ENCODE peak calls at places on chromosomes 13 and 19, in six cellular contexts. One of them, this sample, is unnamed.

GRCh38 chr19:43957891-43958290 is 6.9 kb downstream of the ZNF221 start:
- DNase-seq in mesenchymal stem cell: peak; percentile 56
- DNase-seq in H1: no peak
- DNase-seq in mesendoderm: no peak
- DNase-seq in IMR-90: peak; percentile 89
- DNase-seq in H9: no peak
- DNase-seq in this sample: no peak

GRCh38 chr13:113545931-113546516 is 38.5 kb upstream of the TFDP1 start:
- DNase-seq in H1: peak; percentile 45
- DNase-seq in mesenchymal stem cell: no peak
- DNase-seq in IMR-90: no peak
- DNase-seq in mesendoderm: no peak
- DNase-seq in H9: peak; percentile 19
- DNase-seq in this sample: no peak

GRCh38 chr19:35505956-35506355 is 7.5 kb downstream of the DMKN start:
- DNase-seq in mesendoderm: no peak
- DNase-seq in IMR-90: no peak
- DNase-seq in mesenchymal stem cell: no peak
- DNase-seq in H1: no peak
- DNase-seq in H9: no peak
- DNase-seq in this sample: no peak

GRCh38 chr19:38741670-38742069 is 2.6 kb downstream of the CAPN12 start:
- DNase-seq in H9: no peak
- DNase-seq in mesendoderm: no peak
- DNase-seq in H1: no peak
- DNase-seq in IMR-90: no peak
- DNase-seq in mesenchymal stem cell: no peak
- DNase-seq in this sample: no peak

GRCh38 chr13:105759467-105759866 is 776.0 kb downstream of the EFNB2 start:
- DNase-seq in mesendoderm: no peak
- DNase-seq in H1: no peak
- DNase-seq in IMR-90: no peak
- DNase-seq in H9: no peak
- DNase-seq in mesenchymal stem cell: no peak
- DNase-seq in this sample: no peak

GRCh38 chr19:43784251-43784980 is 3.6 kb upstream of the KCNN4 start:
- DNase-seq in H1: no peak
- DNase-seq in mesendoderm: peak; percentile 83
- DNase-seq in IMR-90: peak; percentile 85
- DNase-seq in H9: peak; percentile 50
- DNase-seq in mesenchymal stem cell: peak; percentile 88
- DNase-seq in this sample: no peak

GRCh38 chr13:79915386-79915785 is 425.5 kb downstream of the SPRY2 start:
- DNase-seq in H1: no peak
- DNase-seq in IMR-90: no peak
- DNase-seq in mesenchymal stem cell: no peak
- DNase-seq in mesendoderm: no peak
- DNase-seq in H9: no peak
- DNase-seq in this sample: no peak

GRCh38 chr19:1567848-1568227 is 287 bp downstream of the MEX3D start:
- DNase-seq in mesendoderm: no peak
- DNase-seq in mesenchymal stem cell: no peak
- DNase-seq in H1: no peak
- DNase-seq in H9: no peak
- DNase-seq in IMR-90: no peak
- DNase-seq in this sample: no peak

GRCh38 chr19:53123400-53123799 is 9.3 kb downstream of the ZNF415 start:
- DNase-seq in mesendoderm: no peak
- DNase-seq in H1: no peak
- DNase-seq in IMR-90: no peak
- DNase-seq in mesenchymal stem cell: no peak
- DNase-seq in H9: no peak
- DNase-seq in this sample: no peak

GRCh38 chr13:27005556-27005955 is 166.1 kb downstream of the USP12 start:
- DNase-seq in mesendoderm: no peak
- DNase-seq in H9: no peak
- DNase-seq in mesenchymal stem cell: no peak
- DNase-seq in IMR-90: no peak
- DNase-seq in H1: no peak
- DNase-seq in this sample: no peak

GRCh38 chr19:4057913-4058695 is 8.6 kb downstream of the ZBTB7A start:
- DNase-seq in mesenchymal stem cell: peak; percentile 93
- DNase-seq in IMR-90: peak; percentile 85
- DNase-seq in H9: peak; percentile 38
- DNase-seq in mesendoderm: peak; percentile 74
- DNase-seq in H1: no peak
- DNase-seq in this sample: no peak

GRCh38 chr19:4059931-4060620 is 6.6 kb downstream of the ZBTB7A start:
- DNase-seq in IMR-90: no peak
- DNase-seq in mesendoderm: no peak
- DNase-seq in H1: no peak
- DNase-seq in mesenchymal stem cell: no peak
- DNase-seq in H9: peak; percentile 32
- DNase-seq in this sample: no peak

GRCh38 chr19:4059493-4059880 is 7.2 kb downstream of the ZBTB7A start:
- DNase-seq in mesendoderm: no peak
- DNase-seq in IMR-90: no peak
- DNase-seq in H1: no peak
- DNase-seq in H9: no peak
- DNase-seq in mesenchymal stem cell: no peak
- DNase-seq in this sample: no peak

GRCh38 chr19:4060621-4061177 is 6.0 kb downstream of the ZBTB7A start:
- DNase-seq in mesenchymal stem cell: no peak
- DNase-seq in IMR-90: no peak
- DNase-seq in H1: no peak
- DNase-seq in mesendoderm: no peak
- DNase-seq in H9: no peak
- DNase-seq in this sample: no peak

GRCh38 chr19:4058696-4059492 is 7.8 kb downstream of the ZBTB7A start:
- DNase-seq in IMR-90: no peak
- DNase-seq in mesenchymal stem cell: no peak
- DNase-seq in H9: peak; percentile 30
- DNase-seq in mesendoderm: no peak
- DNase-seq in H1: no peak
- DNase-seq in this sample: no peak
- H3K9ac ChIP-seq in IMR-90: peak overlapping the region; percentile 58
- H3K9ac ChIP-seq in mesenchymal stem cell: peak overlapping the region; percentile 88
- H3K9ac ChIP-seq in H9: no peak overlapping the region
- H3K9ac ChIP-seq in mesendoderm: no peak overlapping the region
- H3K9ac ChIP-seq in H1: no peak overlapping the region
- H3K9ac ChIP-seq in this sample: peak overlapping the region; percentile 84

DNA sequence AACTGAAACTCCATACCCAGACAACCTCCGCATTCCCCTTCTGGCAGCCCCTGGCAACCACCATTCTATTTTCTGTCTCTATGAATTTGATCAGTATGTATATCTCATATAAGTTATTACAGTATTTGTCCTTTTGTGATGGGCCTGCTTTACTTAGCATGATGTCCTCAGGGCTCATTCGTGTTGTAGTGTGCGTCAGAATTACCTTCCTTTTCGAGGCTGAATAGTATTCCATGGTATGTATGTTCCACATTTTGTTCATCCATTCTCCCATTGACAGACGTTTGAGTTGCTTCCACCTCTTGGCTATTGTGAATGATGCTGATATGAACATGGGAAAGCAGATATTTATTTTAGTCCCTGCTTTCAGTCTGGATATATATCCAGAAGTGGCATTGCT is 5.0 kb downstream of the PLEKHF1 start:
- DNase-seq in H1: no peak
- DNase-seq in H9: no peak
- DNase-seq in mesendoderm: no peak
- DNase-seq in mesenchymal stem cell: no peak
- DNase-seq in IMR-90: no peak
- DNase-seq in this sample: no peak
- H2BK15ac ChIP-seq in H1: no peak overlapping the region
- H2BK15ac ChIP-seq in H9: no peak overlapping the region
- H2BK15ac ChIP-seq in mesendoderm: no peak overlapping the region
- H2BK15ac ChIP-seq in mesenchymal stem cell: no peak overlapping the region
- H2BK15ac ChIP-seq in IMR-90: no peak overlapping the region
- H2BK15ac ChIP-seq in this sample: no peak overlapping the region

GRCh38 chr13:33789067-33789606 is 28.8 kb upstream of the RFC3 start:
- DNase-seq in mesendoderm: no peak
- DNase-seq in IMR-90: no peak
- DNase-seq in mesenchymal stem cell: no peak
- DNase-seq in H9: no peak
- DNase-seq in H1: no peak
- DNase-seq in this sample: no peak

GRCh38 chr13:33784738-33785137 is 33.2 kb upstream of the RFC3 start:
- DNase-seq in H1: no peak
- DNase-seq in IMR-90: no peak
- DNase-seq in H9: no peak
- DNase-seq in mesendoderm: no peak
- DNase-seq in mesenchymal stem cell: no peak
- DNase-seq in this sample: no peak

GRCh38 chr13:33782631-33783030 is 35.3 kb upstream of the RFC3 start:
- DNase-seq in IMR-90: no peak
- DNase-seq in mesenchymal stem cell: no peak
- DNase-seq in H9: no peak
- DNase-seq in H1: no peak
- DNase-seq in mesendoderm: no peak
- DNase-seq in this sample: no peak

GRCh38 chr13:33787051-33787591 is 30.8 kb upstream of the RFC3 start:
- DNase-seq in mesenchymal stem cell: peak; percentile 5
- DNase-seq in H9: no peak
- DNase-seq in mesendoderm: no peak
- DNase-seq in H1: no peak
- DNase-seq in IMR-90: no peak
- DNase-seq in this sample: no peak

GRCh38 chr13:33785384-33785783 is 32.6 kb upstream of the RFC3 start:
- DNase-seq in mesenchymal stem cell: no peak
- DNase-seq in mesendoderm: peak; percentile 21
- DNase-seq in IMR-90: no peak
- DNase-seq in H9: no peak
- DNase-seq in H1: no peak
- DNase-seq in this sample: no peak
- H3K9ac ChIP-seq in mesenchymal stem cell: no peak overlapping the region
- H3K9ac ChIP-seq in mesendoderm: no peak overlapping the region
- H3K9ac ChIP-seq in IMR-90: no peak overlapping the region
- H3K9ac ChIP-seq in H9: no peak overlapping the region
- H3K9ac ChIP-seq in H1: no peak overlapping the region
- H3K9ac ChIP-seq in this sample: no peak overlapping the region

GRCh38 chr13:24220086-24220703 is 59.7 kb downstream of the SPATA13 start:
- DNase-seq in mesenchymal stem cell: peak; percentile 86
- DNase-seq in mesendoderm: peak; percentile 90
- DNase-seq in IMR-90: peak; percentile 88
- DNase-seq in H1: no peak
- DNase-seq in H9: peak; percentile 47
- DNase-seq in this sample: peak; percentile 78
- H2BK15ac ChIP-seq in mesenchymal stem cell: no peak overlapping the region
- H2BK15ac ChIP-seq in mesendoderm: no peak overlapping the region
- H2BK15ac ChIP-seq in IMR-90: no peak overlapping the region
- H2BK15ac ChIP-seq in H1: no peak overlapping the region
- H2BK15ac ChIP-seq in H9: no peak overlapping the region
- H2BK15ac ChIP-seq in this sample: no peak overlapping the region

DNA sequence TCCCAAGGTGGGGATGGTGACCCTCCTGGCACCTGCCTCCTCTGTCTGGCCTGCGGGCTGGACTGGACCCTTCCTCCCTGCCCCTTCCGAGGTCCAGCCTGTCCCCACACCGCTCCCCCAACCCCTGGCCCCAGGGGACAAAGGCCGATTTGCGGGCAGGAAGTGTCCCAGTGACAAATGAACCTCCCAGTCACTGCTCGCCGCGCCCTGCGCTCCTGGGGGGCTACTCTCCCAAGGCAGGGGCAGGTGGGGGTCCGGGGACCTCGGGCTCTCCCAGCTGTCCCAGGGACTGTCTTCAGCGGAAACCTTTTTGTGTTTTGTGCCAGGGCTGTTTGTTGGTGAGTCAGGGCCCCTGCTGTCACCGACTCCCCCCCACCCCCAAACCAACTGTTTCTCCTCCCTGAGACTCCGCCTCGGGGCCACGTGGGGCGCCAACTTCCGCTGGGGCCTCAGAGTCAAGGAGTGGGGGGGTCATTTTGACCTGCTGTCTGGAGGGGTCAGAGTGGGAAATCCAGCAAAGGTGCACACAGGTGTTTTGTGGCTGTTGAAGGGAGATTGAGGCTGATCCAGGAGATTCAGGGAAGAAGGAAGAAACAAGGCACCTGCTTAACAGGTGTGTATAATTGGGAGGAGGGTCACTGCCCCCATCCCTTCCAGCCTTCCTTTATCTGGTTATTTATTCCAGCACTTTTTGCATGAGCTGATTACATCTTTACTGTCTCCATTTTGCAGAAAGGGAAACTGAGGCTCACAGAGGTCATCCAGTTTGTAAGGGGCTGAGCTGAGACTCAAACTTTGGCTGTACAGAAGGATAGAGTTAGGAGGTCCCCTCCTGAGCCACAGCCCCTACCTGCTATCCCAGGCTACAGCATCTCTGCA is 831 bp downstream of the PGPEP1 start:
- DNase-seq in H1: peak; percentile 66
- DNase-seq in H9: peak; percentile 52
- DNase-seq in mesendoderm: peak; percentile 45
- DNase-seq in IMR-90: peak; percentile 42
- DNase-seq in mesenchymal stem cell: peak; percentile 68
- DNase-seq in this sample: no peak
- H3K9ac ChIP-seq in H1: peak overlapping the region; percentile 6
- H3K9ac ChIP-seq in H9: peak overlapping the region; percentile 16
- H3K9ac ChIP-seq in mesendoderm: peak overlapping the region; percentile 66
- H3K9ac ChIP-seq in IMR-90: peak overlapping the region; percentile 62
- H3K9ac ChIP-seq in mesenchymal stem cell: peak overlapping the region; percentile 87
- H3K9ac ChIP-seq in this sample: peak overlapping the region; percentile 54

DNA sequence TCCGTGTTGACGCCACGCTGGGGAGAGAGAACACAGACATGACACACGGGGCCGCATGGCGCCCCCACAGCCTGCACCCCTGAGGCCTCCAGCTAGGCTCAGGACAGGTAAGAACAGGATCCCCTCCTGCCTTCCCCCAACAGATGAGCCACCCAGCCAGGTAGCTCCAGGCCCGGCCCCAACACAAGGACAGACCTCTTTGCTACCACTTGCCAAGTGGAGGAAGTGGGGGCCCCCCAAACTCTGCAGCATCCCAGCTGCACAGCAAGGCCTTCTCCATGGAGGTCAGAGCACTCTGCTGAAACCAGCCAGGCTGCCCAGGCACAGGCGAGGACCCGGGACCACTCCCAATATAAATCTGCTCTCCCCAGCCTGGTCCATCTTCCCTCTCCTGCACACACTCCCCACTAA is 31.5 kb downstream of the PEPD start:
- DNase-seq in mesendoderm: no peak
- DNase-seq in H1: no peak
- DNase-seq in IMR-90: no peak
- DNase-seq in H9: no peak
- DNase-seq in mesenchymal stem cell: no peak
- DNase-seq in this sample: no peak
- H2BK15ac ChIP-seq in mesendoderm: no peak overlapping the region
- H2BK15ac ChIP-seq in H1: no peak overlapping the region
- H2BK15ac ChIP-seq in IMR-90: no peak overlapping the region
- H2BK15ac ChIP-seq in H9: no peak overlapping the region
- H2BK15ac ChIP-seq in mesenchymal stem cell: no peak overlapping the region
- H2BK15ac ChIP-seq in this sample: no peak overlapping the region